ENCODE peak calls at places on chromosomes 5 and 9, in five cellular contexts. One of them, this sample, is unnamed.
A peak's percentile ranks its signal among the peaks of the same experiment; 100 is the strongest.

GRCh38 chr9:121201045-121201737 is 478 bp downstream of the RAB14 start:
- DNase-seq in MCF 10A: peak; percentile 50
- DNase-seq in CD8-positive, alpha-beta memory T cell: peak; percentile 62
- DNase-seq in SW480: peak; percentile 42
- DNase-seq in HTR-8/SVneo: peak; percentile 8
- DNase-seq in this sample: peak; percentile 26

GRCh38 chr5:176203086-176203485 is 35.1 kb upstream of the SIMC1 start:
- DNase-seq in MCF 10A: no peak
- DNase-seq in CD8-positive, alpha-beta memory T cell: no peak
- DNase-seq in SW480: no peak
- DNase-seq in HTR-8/SVneo: no peak
- DNase-seq in this sample: no peak

GRCh38 chr9:106700676-106701075 is 162.3 kb upstream of the ZNF462 start:
- DNase-seq in MCF 10A: peak; percentile 31
- DNase-seq in CD8-positive, alpha-beta memory T cell: no peak
- DNase-seq in SW480: no peak
- DNase-seq in HTR-8/SVneo: no peak
- DNase-seq in this sample: no peak

GRCh38 chr5:42612997-42613396 is 143.6 kb upstream of the CCDC152 start:
- DNase-seq in MCF 10A: peak; percentile 71
- DNase-seq in CD8-positive, alpha-beta memory T cell: no peak
- DNase-seq in SW480: no peak
- DNase-seq in HTR-8/SVneo: no peak
- DNase-seq in this sample: no peak

GRCh38 chr5:55134053-55134722 is 25.8 kb upstream of the GPX8 start:
- DNase-seq in MCF 10A: no peak
- DNase-seq in CD8-positive, alpha-beta memory T cell: peak; percentile 21
- DNase-seq in SW480: peak; percentile 4
- DNase-seq in HTR-8/SVneo: no peak
- DNase-seq in this sample: no peak

GRCh38 chr5:3452622-3453021 is 143.0 kb upstream of the IRX1 start:
- DNase-seq in MCF 10A: no peak
- DNase-seq in CD8-positive, alpha-beta memory T cell: no peak
- DNase-seq in SW480: no peak
- DNase-seq in HTR-8/SVneo: no peak
- DNase-seq in this sample: no peak

GRCh38 chr9:116942593-116943061 is 255.5 kb downstream of the TRIM32 start:
- DNase-seq in MCF 10A: no peak
- DNase-seq in CD8-positive, alpha-beta memory T cell: no peak
- DNase-seq in SW480: no peak
- DNase-seq in HTR-8/SVneo: no peak
- DNase-seq in this sample: no peak

GRCh38 chr5:79042188-79042587 is 27.3 kb downstream of the DMGDH start:
- DNase-seq in MCF 10A: no peak
- DNase-seq in CD8-positive, alpha-beta memory T cell: no peak
- DNase-seq in SW480: no peak
- DNase-seq in HTR-8/SVneo: no peak
- DNase-seq in this sample: no peak

GRCh38 chr5:148972958-148973357 is 89.9 kb downstream of the SH3TC2 start:
- DNase-seq in MCF 10A: peak; percentile 94
- DNase-seq in CD8-positive, alpha-beta memory T cell: no peak
- DNase-seq in SW480: no peak
- DNase-seq in HTR-8/SVneo: peak; percentile 60
- DNase-seq in this sample: peak; percentile 93

GRCh38 chr5:122076669-122077450 is 1.2 kb downstream of the LOX start:
- DNase-seq in MCF 10A: peak; percentile 94
- DNase-seq in CD8-positive, alpha-beta memory T cell: no peak
- DNase-seq in SW480: peak; percentile 77
- DNase-seq in HTR-8/SVneo: peak; percentile 69
- DNase-seq in this sample: peak; percentile 48

GRCh38 chr5:132258102-132259060 is 885 bp downstream of the PDLIM4 start:
- DNase-seq in MCF 10A: peak; percentile 71
- DNase-seq in CD8-positive, alpha-beta memory T cell: no peak
- DNase-seq in SW480: no peak
- DNase-seq in HTR-8/SVneo: no peak
- DNase-seq in this sample: peak; percentile 70